ENCODE peak calls at places on chromosomes 5 and 9, in five cellular contexts. One of them, this sample, is unnamed.
A peak's percentile ranks its signal among the peaks of the same experiment; 100 is the strongest.

GRCh38 chr5:120803282-120803681 is 339.2 kb downstream of the PRR16 start:
- DNase-seq in AG08395: peak; percentile 36
- DNase-seq in activated CD8-positive, alpha-beta memory T cell treated with anti-CD3 and anti-CD28 coated beads for 24 hours: no peak
- DNase-seq in left lobe of liver: no peak
- DNase-seq in activated naive CD8-positive, alpha-beta T cell treated with anti-CD3 and anti-CD28 coated beads, Interleukin-2, amount 50 U/mL, for 24 hours: no peak
- DNase-seq in this sample: peak; percentile 6

GRCh38 chr5:172910828-172911627 is 48.2 kb upstream of the RPL26L1 start:
- DNase-seq in activated naive CD8-positive, alpha-beta T cell treated with anti-CD3 and anti-CD28 coated beads, Interleukin-2, amount 50 U/mL, for 24 hours: peak; percentile 24
- DNase-seq in activated CD8-positive, alpha-beta memory T cell treated with anti-CD3 and anti-CD28 coated beads for 24 hours: no peak
- DNase-seq in left lobe of liver: peak; percentile 82
- DNase-seq in AG08395: peak; percentile 50
- DNase-seq in this sample: peak; percentile 59

GRCh38 chr5:28301676-28302075 is 1263.3 kb upstream of the CDH9 start:
- DNase-seq in activated CD8-positive, alpha-beta memory T cell treated with anti-CD3 and anti-CD28 coated beads for 24 hours: no peak
- DNase-seq in activated naive CD8-positive, alpha-beta T cell treated with anti-CD3 and anti-CD28 coated beads, Interleukin-2, amount 50 U/mL, for 24 hours: no peak
- DNase-seq in AG08395: no peak
- DNase-seq in left lobe of liver: no peak
- DNase-seq in this sample: no peak

GRCh38 chr5:5291357-5291756 is 131.1 kb upstream of the ICE1 start:
- DNase-seq in AG08395: no peak
- DNase-seq in activated CD8-positive, alpha-beta memory T cell treated with anti-CD3 and anti-CD28 coated beads for 24 hours: no peak
- DNase-seq in left lobe of liver: no peak
- DNase-seq in activated naive CD8-positive, alpha-beta T cell treated with anti-CD3 and anti-CD28 coated beads, Interleukin-2, amount 50 U/mL, for 24 hours: no peak
- DNase-seq in this sample: no peak

GRCh38 chr5:178180141-178180863 is 6.9 kb downstream of the GMCL2 start:
- DNase-seq in activated naive CD8-positive, alpha-beta T cell treated with anti-CD3 and anti-CD28 coated beads, Interleukin-2, amount 50 U/mL, for 24 hours: no peak
- DNase-seq in activated CD8-positive, alpha-beta memory T cell treated with anti-CD3 and anti-CD28 coated beads for 24 hours: no peak
- DNase-seq in left lobe of liver: no peak
- DNase-seq in AG08395: no peak
- DNase-seq in this sample: no peak

GRCh38 chr5:55324815-55325418 is 17.1 kb downstream of the MTREX start:
- DNase-seq in activated CD8-positive, alpha-beta memory T cell treated with anti-CD3 and anti-CD28 coated beads for 24 hours: no peak
- DNase-seq in AG08395: peak; percentile 50
- DNase-seq in left lobe of liver: no peak
- DNase-seq in activated naive CD8-positive, alpha-beta T cell treated with anti-CD3 and anti-CD28 coated beads, Interleukin-2, amount 50 U/mL, for 24 hours: no peak
- DNase-seq in this sample: no peak

GRCh38 chr5:57989378-57989777 is 470.5 kb downstream of the PLK2 start:
- DNase-seq in activated CD8-positive, alpha-beta memory T cell treated with anti-CD3 and anti-CD28 coated beads for 24 hours: no peak
- DNase-seq in AG08395: no peak
- DNase-seq in left lobe of liver: no peak
- DNase-seq in activated naive CD8-positive, alpha-beta T cell treated with anti-CD3 and anti-CD28 coated beads, Interleukin-2, amount 50 U/mL, for 24 hours: no peak
- DNase-seq in this sample: no peak

GRCh38 chr5:1852324-1852947 is 30.3 kb downstream of the IRX4 start:
- DNase-seq in left lobe of liver: no peak
- DNase-seq in activated naive CD8-positive, alpha-beta T cell treated with anti-CD3 and anti-CD28 coated beads, Interleukin-2, amount 50 U/mL, for 24 hours: no peak
- DNase-seq in AG08395: no peak
- DNase-seq in activated CD8-positive, alpha-beta memory T cell treated with anti-CD3 and anti-CD28 coated beads for 24 hours: no peak
- DNase-seq in this sample: no peak

GRCh38 chr5:43631182-43631910 is 28.4 kb downstream of the NNT start:
- DNase-seq in left lobe of liver: peak; percentile 56
- DNase-seq in AG08395: peak; percentile 72
- DNase-seq in activated naive CD8-positive, alpha-beta T cell treated with anti-CD3 and anti-CD28 coated beads, Interleukin-2, amount 50 U/mL, for 24 hours: peak; percentile 17
- DNase-seq in activated CD8-positive, alpha-beta memory T cell treated with anti-CD3 and anti-CD28 coated beads for 24 hours: peak; percentile 64
- DNase-seq in this sample: peak; percentile 76

GRCh38 chr5:82728931-82729717 is 348.1 kb downstream of the TMEM167A start:
- DNase-seq in activated naive CD8-positive, alpha-beta T cell treated with anti-CD3 and anti-CD28 coated beads, Interleukin-2, amount 50 U/mL, for 24 hours: no peak
- DNase-seq in activated CD8-positive, alpha-beta memory T cell treated with anti-CD3 and anti-CD28 coated beads for 24 hours: no peak
- DNase-seq in AG08395: no peak
- DNase-seq in left lobe of liver: no peak
- DNase-seq in this sample: no peak

GRCh38 chr9:34490760-34491159 is 32.0 kb downstream of the ENHO start:
- DNase-seq in activated naive CD8-positive, alpha-beta T cell treated with anti-CD3 and anti-CD28 coated beads, Interleukin-2, amount 50 U/mL, for 24 hours: no peak
- DNase-seq in left lobe of liver: no peak
- DNase-seq in activated CD8-positive, alpha-beta memory T cell treated with anti-CD3 and anti-CD28 coated beads for 24 hours: no peak
- DNase-seq in AG08395: no peak
- DNase-seq in this sample: no peak

GRCh38 chr5:142871880-142872200 is 101.7 kb downstream of the ARHGAP26 start:
- DNase-seq in left lobe of liver: peak; percentile 44
- DNase-seq in activated CD8-positive, alpha-beta memory T cell treated with anti-CD3 and anti-CD28 coated beads for 24 hours: no peak
- DNase-seq in activated naive CD8-positive, alpha-beta T cell treated with anti-CD3 and anti-CD28 coated beads, Interleukin-2, amount 50 U/mL, for 24 hours: no peak
- DNase-seq in AG08395: peak; percentile 61
- DNase-seq in this sample: no peak

GRCh38 chr5:76715734-76716455 is at the start of gene F2R:
- DNase-seq in activated CD8-positive, alpha-beta memory T cell treated with anti-CD3 and anti-CD28 coated beads for 24 hours: peak; percentile 84
- DNase-seq in activated naive CD8-positive, alpha-beta T cell treated with anti-CD3 and anti-CD28 coated beads, Interleukin-2, amount 50 U/mL, for 24 hours: peak; percentile 60
- DNase-seq in AG08395: peak; percentile 36
- DNase-seq in left lobe of liver: peak; percentile 56
- DNase-seq in this sample: no peak

GRCh38 chr5:5721881-5722280 is 299.4 kb downstream of the ICE1 start:
- DNase-seq in activated naive CD8-positive, alpha-beta T cell treated with anti-CD3 and anti-CD28 coated beads, Interleukin-2, amount 50 U/mL, for 24 hours: no peak
- DNase-seq in left lobe of liver: no peak
- DNase-seq in activated CD8-positive, alpha-beta memory T cell treated with anti-CD3 and anti-CD28 coated beads for 24 hours: no peak
- DNase-seq in AG08395: no peak
- DNase-seq in this sample: no peak

GRCh38 chr9:12961276-12961809 is 186.5 kb downstream of the LURAP1L start:
- DNase-seq in activated naive CD8-positive, alpha-beta T cell treated with anti-CD3 and anti-CD28 coated beads, Interleukin-2, amount 50 U/mL, for 24 hours: no peak
- DNase-seq in left lobe of liver: no peak
- DNase-seq in activated CD8-positive, alpha-beta memory T cell treated with anti-CD3 and anti-CD28 coated beads for 24 hours: no peak
- DNase-seq in AG08395: no peak
- DNase-seq in this sample: no peak

GRCh38 chr5:177067491-177067890 is 19.2 kb upstream of the FGFR4 start:
- DNase-seq in activated CD8-positive, alpha-beta memory T cell treated with anti-CD3 and anti-CD28 coated beads for 24 hours: no peak
- DNase-seq in activated naive CD8-positive, alpha-beta T cell treated with anti-CD3 and anti-CD28 coated beads, Interleukin-2, amount 50 U/mL, for 24 hours: no peak
- DNase-seq in left lobe of liver: no peak
- DNase-seq in AG08395: peak; percentile 21
- DNase-seq in this sample: no peak

GRCh38 chr5:71932649-71933338 is 174.5 kb upstream of the MAP1B start:
- DNase-seq in activated naive CD8-positive, alpha-beta T cell treated with anti-CD3 and anti-CD28 coated beads, Interleukin-2, amount 50 U/mL, for 24 hours: no peak
- DNase-seq in AG08395: peak; percentile 14
- DNase-seq in left lobe of liver: peak; percentile 53
- DNase-seq in activated CD8-positive, alpha-beta memory T cell treated with anti-CD3 and anti-CD28 coated beads for 24 hours: no peak
- DNase-seq in this sample: peak; percentile 78

GRCh38 chr5:129541648-129542251 is 81.7 kb downstream of the ADAMTS19 start:
- DNase-seq in activated naive CD8-positive, alpha-beta T cell treated with anti-CD3 and anti-CD28 coated beads, Interleukin-2, amount 50 U/mL, for 24 hours: no peak
- DNase-seq in left lobe of liver: no peak
- DNase-seq in activated CD8-positive, alpha-beta memory T cell treated with anti-CD3 and anti-CD28 coated beads for 24 hours: no peak
- DNase-seq in AG08395: no peak
- DNase-seq in this sample: peak; percentile 3

GRCh38 chr5:33890633-33891032 is 1.2 kb downstream of the ADAMTS12 start:
- DNase-seq in activated CD8-positive, alpha-beta memory T cell treated with anti-CD3 and anti-CD28 coated beads for 24 hours: no peak
- DNase-seq in activated naive CD8-positive, alpha-beta T cell treated with anti-CD3 and anti-CD28 coated beads, Interleukin-2, amount 50 U/mL, for 24 hours: no peak
- DNase-seq in left lobe of liver: no peak
- DNase-seq in AG08395: peak; percentile 10
- DNase-seq in this sample: no peak

GRCh38 chr5:150734579-150735384 is 24.0 kb downstream of the DCTN4 start:
- DNase-seq in left lobe of liver: no peak
- DNase-seq in AG08395: no peak
- DNase-seq in activated CD8-positive, alpha-beta memory T cell treated with anti-CD3 and anti-CD28 coated beads for 24 hours: no peak
- DNase-seq in activated naive CD8-positive, alpha-beta T cell treated with anti-CD3 and anti-CD28 coated beads, Interleukin-2, amount 50 U/mL, for 24 hours: peak; percentile 10
- DNase-seq in this sample: no peak

GRCh38 chr5:157193699-157194424 is 13.2 kb downstream of the ITK start:
- DNase-seq in AG08395: no peak
- DNase-seq in activated CD8-positive, alpha-beta memory T cell treated with anti-CD3 and anti-CD28 coated beads for 24 hours: no peak
- DNase-seq in activated naive CD8-positive, alpha-beta T cell treated with anti-CD3 and anti-CD28 coated beads, Interleukin-2, amount 50 U/mL, for 24 hours: peak; percentile 12
- DNase-seq in left lobe of liver: peak; percentile 23
- DNase-seq in this sample: no peak

GRCh38 chr5:82339744-82340143 is 61.6 kb upstream of the RPS23 start:
- DNase-seq in activated naive CD8-positive, alpha-beta T cell treated with anti-CD3 and anti-CD28 coated beads, Interleukin-2, amount 50 U/mL, for 24 hours: no peak
- DNase-seq in AG08395: no peak
- DNase-seq in left lobe of liver: no peak
- DNase-seq in activated CD8-positive, alpha-beta memory T cell treated with anti-CD3 and anti-CD28 coated beads for 24 hours: no peak
- DNase-seq in this sample: no peak

GRCh38 chr5:172778223-172778814 is 7.3 kb upstream of the DUSP1 start:
- DNase-seq in activated CD8-positive, alpha-beta memory T cell treated with anti-CD3 and anti-CD28 coated beads for 24 hours: no peak
- DNase-seq in left lobe of liver: peak; percentile 92
- DNase-seq in activated naive CD8-positive, alpha-beta T cell treated with anti-CD3 and anti-CD28 coated beads, Interleukin-2, amount 50 U/mL, for 24 hours: no peak
- DNase-seq in AG08395: peak; percentile 84
- DNase-seq in this sample: no peak

GRCh38 chr9:5941214-5941613 is 50.5 kb downstream of the MLANA start:
- DNase-seq in activated naive CD8-positive, alpha-beta T cell treated with anti-CD3 and anti-CD28 coated beads, Interleukin-2, amount 50 U/mL, for 24 hours: no peak
- DNase-seq in activated CD8-positive, alpha-beta memory T cell treated with anti-CD3 and anti-CD28 coated beads for 24 hours: no peak
- DNase-seq in AG08395: no peak
- DNase-seq in left lobe of liver: no peak
- DNase-seq in this sample: no peak

GRCh38 chr5:163696270-163696887 is 191.0 kb downstream of the MAT2B start:
- DNase-seq in activated naive CD8-positive, alpha-beta T cell treated with anti-CD3 and anti-CD28 coated beads, Interleukin-2, amount 50 U/mL, for 24 hours: no peak
- DNase-seq in left lobe of liver: peak; percentile 46
- DNase-seq in activated CD8-positive, alpha-beta memory T cell treated with anti-CD3 and anti-CD28 coated beads for 24 hours: no peak
- DNase-seq in AG08395: peak; percentile 51
- DNase-seq in this sample: peak; percentile 20

GRCh38 chr9:95463145-95464060 is 53.4 kb downstream of the PTCH1 start:
- DNase-seq in left lobe of liver: no peak
- DNase-seq in activated naive CD8-positive, alpha-beta T cell treated with anti-CD3 and anti-CD28 coated beads, Interleukin-2, amount 50 U/mL, for 24 hours: peak; percentile 18
- DNase-seq in AG08395: no peak
- DNase-seq in activated CD8-positive, alpha-beta memory T cell treated with anti-CD3 and anti-CD28 coated beads for 24 hours: no peak
- DNase-seq in this sample: no peak

GRCh38 chr5:37005946-37006540 is 129.5 kb downstream of the NIPBL start:
- DNase-seq in AG08395: peak; percentile 21
- DNase-seq in activated CD8-positive, alpha-beta memory T cell treated with anti-CD3 and anti-CD28 coated beads for 24 hours: no peak
- DNase-seq in left lobe of liver: no peak
- DNase-seq in activated naive CD8-positive, alpha-beta T cell treated with anti-CD3 and anti-CD28 coated beads, Interleukin-2, amount 50 U/mL, for 24 hours: no peak
- DNase-seq in this sample: no peak

This sample was measured in COR-L47.